ENCODE peak calls at places on chromosomes 16 and 17, in six cellular contexts. P is endothelial cell of umbilical vein, M is A549, S is K562, A is GM12878, Y is HepG2. D is an unnamed sample.

GRCh38 chr17:48626470-48627241 is 498 bp upstream of the HOXB9 start:
- DNase-seq in P (peak; percentile 22), M (peak; percentile 86), S (peak; percentile 99), A (no peak), Y (no peak), D (peak; percentile 45)

GRCh38 chr17:73013816-73014663 is 78.4 kb downstream of the SLC39A11 start:
- DNase-seq in P (no peak), M (peak; percentile 83), S (no peak), A (no peak), Y (no peak), D (peak; percentile 34)

GRCh38 chr17:50935201-50936124 is 69.3 kb upstream of the TOB1 start:
- DNase-seq in P (no peak), M (peak; percentile 98), S (no peak), A (no peak), Y (peak; percentile 63), D (no peak)

GRCh38 chr16:72853575-72853974 is 194.4 kb downstream of the ZFHX3 start:
- DNase-seq in P (no peak), M (no peak), S (no peak), A (no peak), Y (no peak), D (peak; percentile 72)

GRCh38 chr16:49158029-49158642 is 123.5 kb downstream of the CBLN1 start:
- DNase-seq in P (no peak), M (peak; percentile 21), S (peak; percentile 64), A (no peak), Y (peak; percentile 32), D (peak; percentile 68)

GRCh38 chr16:85670840-85671239 is 17.9 kb downstream of the GINS2 start:
- DNase-seq in P (no peak), M (no peak), S (no peak), A (no peak), Y (no peak), D (no peak)

GRCh38 chr16:1678500-1679098 is 520 bp downstream of the JPT2 start:
- DNase-seq in P (peak; percentile 36), M (peak; percentile 76), S (peak; percentile 37), A (no peak), Y (peak; percentile 12), D (peak; percentile 36)

GRCh38 chr16:72475688-72476087 is 303.7 kb upstream of the PMFBP1 start:
- DNase-seq in P (no peak), M (no peak), S (no peak), A (no peak), Y (no peak), D (no peak)

GRCh38 chr16:5350118-5350517 is 252.5 kb upstream of the EEF2KMT start:
- DNase-seq in P (no peak), M (no peak), S (no peak), A (no peak), Y (no peak), D (no peak)

GRCh38 chr17:67156269-67157199 is 88.5 kb downstream of the HELZ start:
- DNase-seq in P (no peak), M (no peak), S (peak; percentile 47), A (no peak), Y (no peak), D (peak; percentile 55)

DNA sequence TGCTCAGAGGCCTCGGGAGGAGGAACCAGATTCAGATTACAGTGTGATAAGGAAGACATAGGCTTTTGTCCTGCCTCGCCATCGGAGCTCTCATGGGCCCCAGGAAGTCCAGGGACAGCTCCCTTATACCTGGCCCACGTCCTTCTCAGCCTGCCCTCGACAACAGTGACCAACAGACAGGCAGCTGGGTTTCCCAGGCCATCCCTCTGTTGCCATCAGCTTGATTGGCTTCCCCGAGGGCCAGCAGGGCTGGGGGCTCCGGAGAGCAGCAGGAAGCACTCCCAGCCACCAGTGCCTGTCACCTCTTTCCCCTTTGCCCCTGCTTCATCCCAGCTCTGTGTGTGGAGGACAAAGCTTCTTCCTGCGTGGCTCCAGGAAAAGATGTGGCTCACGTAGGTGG is 17.6 kb downstream of the CD300A start:
- DNase-seq in P (no peak), M (no peak), S (no peak), A (no peak), Y (no peak), D (no peak)
- TF ChIP-seq MYC in P (no peak), M (no peak), S (no peak), A (no peak), Y (no peak), D (no peak)

GRCh38 chr17:42544874-42545283 is 7.8 kb upstream of the HSD17B1 start:
- DNase-seq in P (no peak), M (no peak), S (no peak), A (no peak), Y (peak; percentile 83), D (no peak)

GRCh38 chr17:42538482-42538881 is 2.4 kb downstream of the NAGLU start:
- DNase-seq in P (no peak), M (no peak), S (no peak), A (no peak), Y (no peak), D (no peak)

GRCh38 chr17:42537826-42538451 is 1.9 kb downstream of the NAGLU start:
- DNase-seq in P (no peak), M (no peak), S (no peak), A (no peak), Y (no peak), D (no peak)

GRCh38 chr17:42543190-42544079 is 7.4 kb downstream of the NAGLU start:
- DNase-seq in P (no peak), M (no peak), S (no peak), A (no peak), Y (no peak), D (no peak)

DNA sequence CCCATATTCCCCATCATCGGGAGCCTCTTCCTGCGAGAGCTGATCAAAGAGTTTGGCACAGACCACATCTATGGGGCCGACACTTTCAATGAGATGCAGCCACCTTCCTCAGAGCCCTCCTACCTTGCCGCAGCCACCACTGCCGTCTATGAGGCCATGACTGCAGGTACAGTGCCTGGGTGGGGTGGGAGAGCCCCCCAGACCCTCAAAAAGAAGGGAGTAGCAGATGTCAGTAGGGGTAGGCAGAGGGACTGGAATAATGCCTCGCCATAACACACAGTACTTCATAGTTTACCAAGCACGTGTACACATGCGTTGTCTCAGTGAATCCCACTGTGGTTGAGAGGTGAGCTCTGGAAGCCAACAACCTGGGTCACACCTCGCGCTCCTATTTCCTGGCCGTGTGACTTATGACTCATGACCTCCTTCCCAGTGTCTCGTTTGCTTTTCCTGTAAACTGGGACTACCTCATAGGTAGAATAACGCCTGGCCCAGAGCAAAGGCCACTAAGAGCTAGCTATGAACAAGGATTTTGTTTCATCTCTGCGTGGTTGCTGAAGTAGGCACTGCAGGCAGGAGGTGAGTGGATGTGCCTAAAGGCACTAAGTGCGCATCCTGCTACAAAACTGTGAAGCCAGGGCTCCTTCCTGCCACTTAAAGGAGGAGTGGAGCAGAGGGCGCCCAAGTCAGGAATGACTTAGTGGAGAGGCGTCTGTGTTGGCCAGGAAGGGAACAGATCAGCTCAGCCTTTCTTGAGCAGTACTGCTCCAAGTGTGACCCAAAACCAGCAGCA is 5.2 kb downstream of the NAGLU start:
- DNase-seq in P (no peak), M (no peak), S (peak; percentile 45), A (no peak), Y (peak; percentile 94), D (no peak)
- TF ChIP-seq MYC in P (no peak), M (no peak), S (no peak), A (no peak), Y (peak; percentile 74), D (no peak)

GRCh38 chr17:71458322-71458721 is 662.5 kb upstream of the SOX9 start:
- DNase-seq in P (no peak), M (no peak), S (no peak), A (no peak), Y (no peak), D (no peak)

GRCh38 chr17:71464241-71464640 is 656.6 kb upstream of the SOX9 start:
- DNase-seq in P (no peak), M (no peak), S (no peak), A (no peak), Y (no peak), D (no peak)

GRCh38 chr17:71461504-71462197 is 659.2 kb upstream of the SOX9 start:
- DNase-seq in P (no peak), M (no peak), S (no peak), A (no peak), Y (no peak), D (no peak)

GRCh38 chr17:71455219-71455618 is 665.6 kb upstream of the SOX9 start:
- DNase-seq in P (no peak), M (no peak), S (no peak), A (no peak), Y (no peak), D (no peak)

GRCh38 chr17:71460943-71461342 is 659.9 kb upstream of the SOX9 start:
- DNase-seq in P (no peak), M (peak; percentile 12), S (no peak), A (no peak), Y (no peak), D (peak; percentile 11)
- TF ChIP-seq MYC in P (no peak), M (no peak), S (no peak), A (no peak), Y (no peak), D (no peak)

DNA sequence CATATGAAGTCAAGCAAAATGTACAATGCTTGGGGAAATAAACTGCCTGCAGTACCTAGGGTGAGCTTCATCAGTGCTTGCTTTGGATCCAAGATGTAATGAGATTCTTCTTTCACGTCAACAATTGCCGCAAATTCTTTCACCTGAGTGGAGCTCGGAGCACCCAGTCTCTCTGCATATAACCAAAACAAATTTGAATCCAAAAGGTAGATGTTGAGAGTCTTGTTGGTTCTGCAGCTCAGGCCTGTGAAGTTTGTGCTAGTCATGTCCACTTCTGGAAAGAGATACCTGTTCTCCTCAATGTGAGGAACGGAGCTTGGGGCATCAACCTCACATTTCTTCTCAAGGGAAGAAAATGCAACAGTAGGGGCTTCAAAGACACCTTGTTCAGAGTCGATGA is 23.0 kb downstream of the SNN start:
- DNase-seq in P (no peak), M (no peak), S (no peak), A (no peak), Y (no peak), D (no peak)
- TF ChIP-seq MYC in P (no peak), M (no peak), S (no peak), A (no peak), Y (no peak), D (no peak)

DNA sequence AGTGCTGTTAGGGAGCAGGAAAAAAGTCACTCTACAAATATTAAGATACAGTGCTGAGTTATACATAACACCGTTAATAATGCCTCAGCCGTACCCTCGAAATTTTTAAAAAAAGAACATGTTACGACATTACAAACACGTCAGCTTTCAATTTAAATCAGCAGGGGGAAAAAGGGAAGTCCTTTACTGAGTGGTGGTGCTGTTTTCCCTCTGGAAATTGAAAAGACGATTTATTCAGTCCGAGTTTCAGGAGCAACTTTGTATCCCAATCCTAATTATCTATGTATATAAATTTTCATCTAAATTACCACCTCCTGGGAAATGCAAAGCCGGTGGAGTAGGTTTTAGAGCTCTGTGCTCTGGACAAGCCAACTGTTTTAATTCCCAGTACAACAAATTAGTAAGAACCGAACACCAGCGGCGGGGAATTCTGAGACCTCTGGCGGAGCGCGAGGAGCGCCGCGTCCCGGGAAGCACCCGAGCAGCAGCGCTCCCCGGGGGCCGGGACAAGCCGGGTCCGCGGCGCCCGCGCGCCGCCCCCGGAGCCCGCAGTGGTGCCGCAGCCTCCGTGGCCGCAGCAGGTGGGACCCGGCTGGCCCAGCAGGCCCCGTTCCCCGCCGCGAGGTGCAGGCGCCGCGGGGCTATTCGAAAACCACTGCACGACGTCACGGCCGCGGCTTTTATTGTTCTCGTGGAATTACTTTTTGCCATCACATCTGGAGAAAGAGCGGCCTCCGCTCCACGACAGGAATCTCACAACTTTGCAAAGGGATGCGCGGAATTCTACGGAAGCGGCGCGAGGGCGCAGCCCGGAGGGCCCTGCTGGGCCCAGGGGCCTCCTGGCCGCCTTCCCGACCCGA is 1.0 kb downstream of the NETO2 start:
- DNase-seq in P (peak; percentile 59), M (peak; percentile 36), S (peak; percentile 41), A (no peak), Y (no peak), D (peak; percentile 82)
- TF ChIP-seq MYC in P (no peak), M (no peak), S (peak; percentile 16), A (no peak), Y (peak; percentile 8), D (no peak)

D was measured in NB4.